ENCODE peak calls at places on chromosomes 13 and 19, in six cellular contexts. Q is brain microvascular endothelial cell, E is suprapubic skin, S is GM23338, W is cardiac muscle cell, J is uterus. T is an unnamed sample. For H3K36me3, the result is how much of the 10 kb centered on the place peaks cover.

GRCh38 chr19:14473915-14474578 is 1.1 kb downstream of the PTGER1 start:
- DNase-seq in E (no peak), Q (no peak), W (no peak), S (peak), J (no peak), T (peak)

GRCh38 chr13:52851153-52851962 is 2.9 kb upstream of the PCDH8 start:
- DNase-seq in E (no peak), J (no peak), S (peak), W (peak), Q (no peak), T (no peak)

GRCh38 chr13:25281193-25281936 is 5.9 kb downstream of the MTMR6 start:
- DNase-seq in Q (no peak), S (no peak), E (no peak), J (no peak), W (no peak), T (no peak)

GRCh38 chr19:44476559-44477408 is 23.5 kb downstream of the ZNF180 start:
- DNase-seq in W (peak), S (peak), Q (no peak), E (no peak), J (no peak), T (no peak)

GRCh38 chr13:66343224-66343828 is 886.8 kb downstream of the PCDH9 start:
- DNase-seq in W (peak), Q (no peak), E (no peak), J (no peak), S (no peak), T (no peak)

GRCh38 chr13:111972261-111972780 is 94.6 kb upstream of the SOX1 start:
- DNase-seq in Q (no peak), E (no peak), W (no peak), J (no peak), S (no peak), T (no peak)

GRCh38 chr13:48489003-48489402 is 43.9 kb downstream of the RCBTB2 start:
- DNase-seq in E (no peak), S (no peak), W (no peak), Q (no peak), J (no peak), T (no peak)

GRCh38 chr13:51380269-51380668 is 40.8 kb downstream of the SERPINE3 start:
- DNase-seq in J (no peak), Q (peak), E (no peak), W (no peak), S (no peak), T (no peak)

GRCh38 chr13:111893071-111893606 is 173.8 kb upstream of the SOX1 start:
- DNase-seq in S (peak), E (peak), W (peak), Q (peak), J (no peak), T (no peak)

GRCh38 chr13:26600345-26600761 is 42.9 kb downstream of the WASF3 start:
- DNase-seq in Q (no peak), E (no peak), S (no peak), J (peak), W (no peak), T (no peak)

GRCh38 chr13:48776396-48776795 is 122.7 kb downstream of the CYSLTR2 start:
- DNase-seq in Q (no peak), W (no peak), S (no peak), J (no peak), E (no peak), T (no peak)

GRCh38 chr19:45769821-45770191 is 754 bp upstream of the SIX5 start:
- DNase-seq in W (no peak), S (peak), Q (peak), J (peak), E (peak), T (peak)

GRCh38 chr19:3104708-3104983 is 10.5 kb downstream of the GNA11 start:
- DNase-seq in S (no peak), Q (no peak), W (no peak), E (no peak), J (no peak), T (no peak)

GRCh38 chr13:97335488-97336134 is 98.4 kb upstream of the RAP2A start:
- DNase-seq in S (no peak), Q (no peak), W (no peak), E (no peak), J (no peak), T (no peak)

GRCh38 chr19:55345818-55346724 is 6.4 kb downstream of the KMT5C start:
- DNase-seq in J (peak), Q (no peak), W (no peak), S (no peak), E (no peak), T (peak)

GRCh38 chr13:27924529-27925141 is 4.8 kb downstream of the PDX1 start:
- DNase-seq in Q (no peak), J (no peak), E (no peak), S (peak), W (no peak), T (no peak)

GRCh38 chr19:35142531-35143230 is 374 bp upstream of the FXYD7 start:
- DNase-seq in W (peak), J (peak), S (peak), E (no peak), Q (no peak), T (no peak)

GRCh38 chr19:11361037-11361770 is 6.0 kb downstream of the PLPPR2 start:
- DNase-seq in W (peak), E (no peak), Q (no peak), S (peak), J (no peak), T (no peak)

GRCh38 chr13:111506621-111507020 is 186.2 kb downstream of the TEX29 start:
- DNase-seq in J (no peak), Q (no peak), S (no peak), E (peak), W (no peak), T (peak)

GRCh38 chr19:43395561-43395960 is 19.1 kb upstream of the TEX101 start:
- DNase-seq in S (no peak), J (no peak), W (no peak), Q (no peak), E (no peak), T (no peak)

GRCh38 chr13:40206241-40207109 is 460.0 kb downstream of the FOXO1 start:
- DNase-seq in J (no peak), Q (peak), E (no peak), W (no peak), S (no peak), T (peak)

GRCh38 chr13:30486230-30487074 is 20.7 kb upstream of the HMGB1 start:
- DNase-seq in S (peak), J (no peak), E (no peak), W (no peak), Q (no peak), T (no peak)

GRCh38 chr19:49642488-49643035 is 553 bp downstream of the SCAF1 start:
- DNase-seq in E (no peak), W (no peak), J (no peak), Q (no peak), S (peak), T (no peak)

GRCh38 chr13:109517516-109517915 is 268.9 kb downstream of the IRS2 start:
- DNase-seq in W (no peak), Q (no peak), S (no peak), J (no peak), E (no peak), T (no peak)

GRCh38 chr19:16821081-16821480 is 8.1 kb upstream of the SIN3B start:
- DNase-seq in Q (no peak), E (no peak), J (no peak), S (no peak), W (no peak), T (no peak)

GRCh38 chr13:43159007-43159406 is 135.6 kb downstream of the DNAJC15 start:
- DNase-seq in J (no peak), Q (peak), E (no peak), W (no peak), S (peak), T (no peak)

GRCh38 chr13:50208826-50209335 is 193.6 kb downstream of the KCNRG start:
- DNase-seq in E (peak), J (no peak), W (peak), Q (peak), S (peak), T (no peak)

GRCh38 chr13:106151056-106151699 is 384.3 kb downstream of the EFNB2 start:
- DNase-seq in J (no peak), Q (peak), S (peak), W (no peak), E (no peak), T (peak)

GRCh38 chr19:14105680-14106079 is 11.9 kb downstream of the PRKACA start:
- DNase-seq in Q (no peak), E (no peak), W (no peak), S (no peak), J (no peak), T (no peak)

GRCh38 chr19:12788682-12789097 is 2.6 kb upstream of the JUNB start:
- DNase-seq in J (peak), E (no peak), W (peak), Q (peak), S (peak), T (peak)

GRCh38 chr19:12784871-12785430 is 6.3 kb upstream of the JUNB start:
- DNase-seq in J (no peak), E (no peak), W (no peak), Q (no peak), S (no peak), T (no peak)

GRCh38 chr19:5623397-5624153 is 692 bp downstream of the SAFB start:
- DNase-seq in Q (no peak), W (no peak), E (no peak), S (no peak), J (peak), T (no peak)

GRCh38 chr19:5625641-5626040 is 2.8 kb downstream of the SAFB start:
- DNase-seq in S (no peak), J (no peak), W (no peak), E (no peak), Q (no peak), T (no peak)

GRCh38 chr19:5624154-5624663 is 1.3 kb downstream of the SAFB start:
- DNase-seq in J (peak), E (no peak), S (peak), W (peak), Q (peak), T (no peak)

GRCh38 chr19:5622465-5623396 is at the start of the genes SAFB and SAFB2:
- DNase-seq in Q (peak), S (peak), E (peak), J (peak), W (peak), T (peak)

GRCh38 chr19:5624741-5625140 is 1.9 kb downstream of the SAFB start:
- DNase-seq in S (peak), E (no peak), Q (no peak), J (no peak), W (no peak), T (no peak)
- H3K27ac ChIP-seq in S (no peak), E (peak), Q (no peak), J (peak), W (no peak), T (no peak)

DNA sequence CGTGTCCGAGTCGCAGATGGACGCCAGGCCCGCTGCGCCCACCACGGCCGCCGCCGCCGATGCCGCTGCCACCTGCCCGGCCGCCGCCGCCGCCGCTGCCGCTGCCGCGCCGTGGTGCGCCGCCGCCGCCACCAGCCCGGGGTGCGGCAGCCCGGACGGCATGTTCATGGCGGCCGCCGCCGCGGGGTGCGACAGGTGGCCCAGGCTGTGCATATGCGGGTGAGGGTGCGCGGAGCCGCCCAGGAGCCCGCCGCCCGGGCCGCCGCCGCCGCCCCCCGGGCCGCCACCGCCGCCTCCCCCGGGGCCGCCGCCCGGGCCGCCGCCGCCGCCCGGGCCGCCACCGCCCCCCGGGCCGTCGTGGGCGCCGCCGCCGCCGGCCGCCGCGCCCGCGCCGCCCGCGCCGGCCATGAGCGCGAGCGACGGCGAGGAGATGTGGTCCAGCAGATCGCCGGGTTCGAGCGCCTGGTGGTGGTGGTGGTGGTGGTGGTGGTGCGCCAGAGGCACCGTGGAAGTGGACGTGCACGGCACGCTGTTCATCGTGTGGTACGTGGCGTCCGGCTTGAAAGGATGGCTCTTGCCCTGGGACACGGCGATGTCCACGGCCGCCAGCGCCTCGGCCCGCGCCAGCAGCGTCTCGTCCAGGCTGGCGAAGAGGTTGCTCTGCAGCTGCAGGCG is 1.3 kb downstream of the POU4F1 start:
- DNase-seq in E (no peak), S (no peak), J (no peak), W (no peak), Q (no peak), T (no peak)
- H3K4me3 ChIP-seq in E (peak), S (peak), J (no peak), W (peak), Q (no peak), T (no peak)

GRCh38 chr19:42208612-42209011 is 8.9 kb downstream of the DEDD2 start:
- DNase-seq in J (no peak), W (no peak), E (no peak), S (no peak), Q (no peak), T (no peak)
- H3K36me3 ChIP-seq in J (under half), W (half or more), E (half or more), S (under half), Q (under half), T (half or more)

GRCh38 chr19:53507523-53508442 is 30.2 kb upstream of the ZNF331 start:
- DNase-seq in E (no peak), S (no peak), W (no peak), J (no peak), Q (no peak), T (no peak)

GRCh38 chr19:53509845-53510244 is 28.1 kb upstream of the ZNF331 start:
- DNase-seq in W (no peak), Q (no peak), E (no peak), S (no peak), J (no peak), T (no peak)

GRCh38 chr19:53511357-53511756 is 26.6 kb upstream of the ZNF331 start:
- DNase-seq in Q (no peak), J (no peak), E (no peak), S (no peak), W (no peak), T (no peak)

GRCh38 chr19:53509443-53509842 is 28.5 kb upstream of the ZNF331 start:
- DNase-seq in J (no peak), S (no peak), W (no peak), E (no peak), Q (no peak), T (no peak)

DNA sequence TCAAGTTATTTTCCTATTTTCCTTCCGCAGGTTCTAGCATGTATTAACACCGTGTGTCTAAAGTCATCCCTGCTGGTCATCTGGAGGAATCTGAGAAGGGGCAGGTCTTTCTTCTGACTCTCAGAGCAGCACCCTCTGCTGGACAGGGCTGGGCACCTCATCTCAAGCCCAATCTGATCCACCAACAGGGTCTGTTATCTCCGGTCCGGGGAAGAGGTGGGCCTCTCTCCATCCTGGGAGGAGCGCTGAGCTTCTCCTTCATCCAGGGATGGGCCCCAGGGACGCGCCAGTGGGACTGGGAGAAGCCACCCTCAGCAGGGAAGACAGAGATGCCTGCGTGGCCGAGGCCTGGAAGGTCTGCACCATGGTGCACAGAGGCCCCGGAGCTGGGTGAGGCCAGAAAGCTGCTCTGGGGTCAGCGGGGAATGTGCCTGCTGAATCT is 26.0 kb upstream of the ZNF331 start:
- DNase-seq in W (peak), E (no peak), Q (peak), S (peak), J (peak), T (no peak)
- H3K27ac ChIP-seq in W (no peak), E (no peak), Q (no peak), S (no peak), J (no peak), T (no peak)

T was measured in RWPE2.